ENCODE peak calls at places on chromosomes 13 and 19, in nine cellular contexts. One of them, this sample, is unnamed.

GRCh38 chr13:111913790-111914189 is 153.2 kb upstream of the SOX1 start:
- DNase-seq in endothelial cell of umbilical vein: no peak
- DNase-seq in breast epithelium: no peak
- DNase-seq in spleen: peak; percentile 41
- DNase-seq in HCT116: no peak
- DNase-seq in sigmoid colon: no peak
- DNase-seq in SK-N-SH: no peak
- DNase-seq in suprapubic skin: peak; percentile 24
- DNase-seq in K562: no peak
- DNase-seq in this sample: no peak

GRCh38 chr13:23268441-23268840 is 87.7 kb downstream of the SGCG start:
- DNase-seq in endothelial cell of umbilical vein: no peak
- DNase-seq in breast epithelium: no peak
- DNase-seq in spleen: no peak
- DNase-seq in HCT116: no peak
- DNase-seq in sigmoid colon: no peak
- DNase-seq in SK-N-SH: no peak
- DNase-seq in suprapubic skin: no peak
- DNase-seq in K562: no peak
- DNase-seq in this sample: no peak

GRCh38 chr13:109789262-109789661 is 2.9 kb upstream of the IRS2 start:
- DNase-seq in endothelial cell of umbilical vein: no peak
- DNase-seq in breast epithelium: no peak
- DNase-seq in spleen: no peak
- DNase-seq in HCT116: no peak
- DNase-seq in sigmoid colon: no peak
- DNase-seq in SK-N-SH: peak; percentile 49
- DNase-seq in suprapubic skin: no peak
- DNase-seq in K562: no peak
- DNase-seq in this sample: no peak

GRCh38 chr19:32902448-32902847 is 32.9 kb upstream of the SLC7A9 start:
- DNase-seq in endothelial cell of umbilical vein: no peak
- DNase-seq in breast epithelium: no peak
- DNase-seq in spleen: no peak
- DNase-seq in HCT116: no peak
- DNase-seq in sigmoid colon: no peak
- DNase-seq in SK-N-SH: no peak
- DNase-seq in suprapubic skin: no peak
- DNase-seq in K562: no peak
- DNase-seq in this sample: no peak

GRCh38 chr19:46426506-46427162 is 2.1 kb downstream of the PNMA8C start:
- DNase-seq in endothelial cell of umbilical vein: peak; percentile 36
- DNase-seq in breast epithelium: no peak
- DNase-seq in spleen: peak; percentile 79
- DNase-seq in HCT116: no peak
- DNase-seq in sigmoid colon: peak; percentile 83
- DNase-seq in SK-N-SH: peak; percentile 94
- DNase-seq in suprapubic skin: no peak
- DNase-seq in K562: peak; percentile 77
- DNase-seq in this sample: peak; percentile 51

GRCh38 chr19:29263305-29264080 is 50.5 kb upstream of the UQCRFS1 start:
- DNase-seq in endothelial cell of umbilical vein: no peak
- DNase-seq in breast epithelium: no peak
- DNase-seq in spleen: no peak
- DNase-seq in HCT116: no peak
- DNase-seq in sigmoid colon: no peak
- DNase-seq in SK-N-SH: peak; percentile 65
- DNase-seq in suprapubic skin: no peak
- DNase-seq in K562: peak; percentile 68
- DNase-seq in this sample: no peak

GRCh38 chr13:93244141-93244917 is 17.7 kb downstream of the GPC6 start:
- DNase-seq in endothelial cell of umbilical vein: no peak
- DNase-seq in breast epithelium: no peak
- DNase-seq in spleen: no peak
- DNase-seq in HCT116: no peak
- DNase-seq in sigmoid colon: no peak
- DNase-seq in SK-N-SH: no peak
- DNase-seq in suprapubic skin: peak; percentile 57
- DNase-seq in K562: peak; percentile 30
- DNase-seq in this sample: no peak

GRCh38 chr19:54473071-54473941 is at the start of gene CDC42EP5:
- DNase-seq in endothelial cell of umbilical vein: peak; percentile 90
- DNase-seq in breast epithelium: peak; percentile 72
- DNase-seq in spleen: peak; percentile 73
- DNase-seq in HCT116: no peak
- DNase-seq in sigmoid colon: peak; percentile 91
- DNase-seq in SK-N-SH: peak; percentile 60
- DNase-seq in suprapubic skin: peak; percentile 83
- DNase-seq in K562: peak; percentile 43
- DNase-seq in this sample: peak; percentile 55

GRCh38 chr13:33524086-33524485 is 238.5 kb upstream of the STARD13 start:
- DNase-seq in endothelial cell of umbilical vein: peak; percentile 65
- DNase-seq in breast epithelium: no peak
- DNase-seq in spleen: no peak
- DNase-seq in HCT116: no peak
- DNase-seq in sigmoid colon: no peak
- DNase-seq in SK-N-SH: no peak
- DNase-seq in suprapubic skin: no peak
- DNase-seq in K562: no peak
- DNase-seq in this sample: no peak

GRCh38 chr13:87656311-87656710 is 14.9 kb upstream of the SLITRK5 start:
- DNase-seq in endothelial cell of umbilical vein: no peak
- DNase-seq in breast epithelium: no peak
- DNase-seq in spleen: no peak
- DNase-seq in HCT116: no peak
- DNase-seq in sigmoid colon: no peak
- DNase-seq in SK-N-SH: no peak
- DNase-seq in suprapubic skin: no peak
- DNase-seq in K562: no peak
- DNase-seq in this sample: no peak

GRCh38 chr19:4592445-4592844 is 33.0 kb upstream of the SEMA6B start:
- DNase-seq in endothelial cell of umbilical vein: no peak
- DNase-seq in breast epithelium: no peak
- DNase-seq in spleen: no peak
- DNase-seq in HCT116: no peak
- DNase-seq in sigmoid colon: no peak
- DNase-seq in SK-N-SH: no peak
- DNase-seq in suprapubic skin: no peak
- DNase-seq in K562: no peak
- DNase-seq in this sample: no peak

GRCh38 chr19:46350758-46351159 is 3.9 kb downstream of the PPP5C start:
- DNase-seq in endothelial cell of umbilical vein: peak; percentile 63
- DNase-seq in breast epithelium: no peak
- DNase-seq in spleen: peak; percentile 86
- DNase-seq in HCT116: no peak
- DNase-seq in sigmoid colon: no peak
- DNase-seq in SK-N-SH: no peak
- DNase-seq in suprapubic skin: no peak
- DNase-seq in K562: no peak
- DNase-seq in this sample: no peak

GRCh38 chr19:16285769-16286564 is 38.7 kb upstream of the KLF2 start:
- DNase-seq in endothelial cell of umbilical vein: no peak
- DNase-seq in breast epithelium: peak; percentile 27
- DNase-seq in spleen: no peak
- DNase-seq in HCT116: no peak
- DNase-seq in sigmoid colon: no peak
- DNase-seq in SK-N-SH: no peak
- DNase-seq in suprapubic skin: no peak
- DNase-seq in K562: no peak
- DNase-seq in this sample: no peak

GRCh38 chr13:112175162-112176075 is 108.5 kb downstream of the SOX1 start:
- DNase-seq in endothelial cell of umbilical vein: no peak
- DNase-seq in breast epithelium: no peak
- DNase-seq in spleen: no peak
- DNase-seq in HCT116: no peak
- DNase-seq in sigmoid colon: no peak
- DNase-seq in SK-N-SH: no peak
- DNase-seq in suprapubic skin: no peak
- DNase-seq in K562: no peak
- DNase-seq in this sample: no peak

GRCh38 chr13:87287721-87288120 is 383.4 kb upstream of the SLITRK5 start:
- DNase-seq in endothelial cell of umbilical vein: no peak
- DNase-seq in breast epithelium: no peak
- DNase-seq in spleen: no peak
- DNase-seq in HCT116: no peak
- DNase-seq in sigmoid colon: no peak
- DNase-seq in SK-N-SH: no peak
- DNase-seq in suprapubic skin: no peak
- DNase-seq in K562: no peak
- DNase-seq in this sample: no peak

GRCh38 chr19:12527034-12527836 is 24.0 kb downstream of the ZNF564 start:
- DNase-seq in endothelial cell of umbilical vein: peak; percentile 26
- DNase-seq in breast epithelium: no peak
- DNase-seq in spleen: no peak
- DNase-seq in HCT116: no peak
- DNase-seq in sigmoid colon: no peak
- DNase-seq in SK-N-SH: no peak
- DNase-seq in suprapubic skin: no peak
- DNase-seq in K562: peak; percentile 37
- DNase-seq in this sample: no peak

GRCh38 chr13:44401577-44401976 is 28.0 kb downstream of the SERP2 start:
- DNase-seq in endothelial cell of umbilical vein: no peak
- DNase-seq in breast epithelium: no peak
- DNase-seq in spleen: no peak
- DNase-seq in HCT116: no peak
- DNase-seq in sigmoid colon: peak; percentile 30
- DNase-seq in SK-N-SH: no peak
- DNase-seq in suprapubic skin: no peak
- DNase-seq in K562: no peak
- DNase-seq in this sample: no peak

GRCh38 chr13:44403720-44404063 is 30.1 kb downstream of the SERP2 start:
- DNase-seq in endothelial cell of umbilical vein: no peak
- DNase-seq in breast epithelium: no peak
- DNase-seq in spleen: no peak
- DNase-seq in HCT116: no peak
- DNase-seq in sigmoid colon: peak; percentile 35
- DNase-seq in SK-N-SH: no peak
- DNase-seq in suprapubic skin: no peak
- DNase-seq in K562: no peak
- DNase-seq in this sample: no peak

GRCh38 chr13:44404261-44405139 is 30.9 kb downstream of the SERP2 start:
- DNase-seq in endothelial cell of umbilical vein: no peak
- DNase-seq in breast epithelium: peak; percentile 33
- DNase-seq in spleen: no peak
- DNase-seq in HCT116: no peak
- DNase-seq in sigmoid colon: peak; percentile 29
- DNase-seq in SK-N-SH: peak; percentile 80
- DNase-seq in suprapubic skin: no peak
- DNase-seq in K562: no peak
- DNase-seq in this sample: peak; percentile 33

GRCh38 chr13:44406617-44407016 is 33.0 kb downstream of the SERP2 start:
- DNase-seq in endothelial cell of umbilical vein: peak; percentile 21
- DNase-seq in breast epithelium: no peak
- DNase-seq in spleen: no peak
- DNase-seq in HCT116: no peak
- DNase-seq in sigmoid colon: no peak
- DNase-seq in SK-N-SH: no peak
- DNase-seq in suprapubic skin: no peak
- DNase-seq in K562: no peak
- DNase-seq in this sample: no peak

GRCh38 chr13:44402902-44403719 is 29.5 kb downstream of the SERP2 start:
- DNase-seq in endothelial cell of umbilical vein: no peak
- DNase-seq in breast epithelium: peak; percentile 87
- DNase-seq in spleen: peak; percentile 23
- DNase-seq in HCT116: no peak
- DNase-seq in sigmoid colon: peak; percentile 36
- DNase-seq in SK-N-SH: no peak
- DNase-seq in suprapubic skin: no peak
- DNase-seq in K562: no peak
- DNase-seq in this sample: peak; percentile 91
- H3K4me1 ChIP-seq in endothelial cell of umbilical vein: peaks cover 4% of the 10 kb centered on the region
- H3K4me1 ChIP-seq in breast epithelium: peaks cover 12% of the 10 kb centered on the region
- H3K4me1 ChIP-seq in spleen: peaks cover 4% of the 10 kb centered on the region
- H3K4me1 ChIP-seq in HCT116: peaks cover 14% of the 10 kb centered on the region
- H3K4me1 ChIP-seq in sigmoid colon: no peaks in the 10 kb centered on the region
- H3K4me1 ChIP-seq in SK-N-SH: no peaks in the 10 kb centered on the region
- H3K4me1 ChIP-seq in suprapubic skin: peaks cover 15% of the 10 kb centered on the region
- H3K4me1 ChIP-seq in K562: peaks cover 8% of the 10 kb centered on the region
- H3K4me1 ChIP-seq in this sample: peaks cover 23% of the 10 kb centered on the region

GRCh38 chr13:98965325-98965724 is 12.5 kb downstream of the DOCK9 start:
- DNase-seq in endothelial cell of umbilical vein: no peak
- DNase-seq in breast epithelium: no peak
- DNase-seq in spleen: no peak
- DNase-seq in HCT116: no peak
- DNase-seq in sigmoid colon: no peak
- DNase-seq in SK-N-SH: no peak
- DNase-seq in suprapubic skin: no peak
- DNase-seq in K562: no peak
- DNase-seq in this sample: no peak
- TF ChIP-seq POLR2AphosphoS5 in endothelial cell of umbilical vein: no peak
- TF ChIP-seq POLR2AphosphoS5 in breast epithelium: no peak
- TF ChIP-seq POLR2AphosphoS5 in spleen: no peak
- TF ChIP-seq POLR2AphosphoS5 in HCT116: no peak
- TF ChIP-seq POLR2AphosphoS5 in sigmoid colon: no peak
- TF ChIP-seq POLR2AphosphoS5 in SK-N-SH: no peak
- TF ChIP-seq POLR2AphosphoS5 in suprapubic skin: no peak
- TF ChIP-seq POLR2AphosphoS5 in K562: no peak
- TF ChIP-seq POLR2AphosphoS5 in this sample: no peak

DNA sequence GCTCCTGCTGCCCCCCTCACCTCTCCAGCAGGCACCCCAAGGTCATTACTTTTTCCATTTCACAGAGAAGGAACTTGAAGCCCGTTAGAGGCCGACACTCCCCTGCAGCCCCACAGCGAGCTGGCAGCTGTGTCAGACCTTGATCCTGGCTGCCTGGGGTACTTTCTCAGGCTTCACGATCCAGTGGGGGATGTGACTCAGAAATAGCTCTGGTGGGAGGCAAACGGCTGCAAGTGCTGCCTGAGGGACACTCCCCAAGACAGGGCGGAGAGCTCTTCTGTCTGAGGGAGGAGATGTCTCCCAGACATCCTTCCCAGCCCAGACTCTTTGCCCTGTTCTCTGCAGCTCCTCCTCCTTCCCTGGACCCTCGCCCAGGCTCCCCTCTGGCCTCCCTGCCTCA is 4.8 kb downstream of the TSKS start:
- DNase-seq in endothelial cell of umbilical vein: no peak
- DNase-seq in breast epithelium: no peak
- DNase-seq in spleen: no peak
- DNase-seq in HCT116: no peak
- DNase-seq in sigmoid colon: no peak
- DNase-seq in SK-N-SH: no peak
- DNase-seq in suprapubic skin: no peak
- DNase-seq in K562: peak; percentile 45
- DNase-seq in this sample: no peak
- H3K27ac ChIP-seq in endothelial cell of umbilical vein: no peak overlapping the region
- H3K27ac ChIP-seq in breast epithelium: no peak overlapping the region
- H3K27ac ChIP-seq in spleen: no peak overlapping the region
- H3K27ac ChIP-seq in HCT116: no peak overlapping the region
- H3K27ac ChIP-seq in sigmoid colon: no peak overlapping the region
- H3K27ac ChIP-seq in SK-N-SH: no peak overlapping the region
- H3K27ac ChIP-seq in suprapubic skin: no peak overlapping the region
- H3K27ac ChIP-seq in K562: peak overlapping the region; percentile 21
- H3K27ac ChIP-seq in this sample: no peak overlapping the region

DNA sequence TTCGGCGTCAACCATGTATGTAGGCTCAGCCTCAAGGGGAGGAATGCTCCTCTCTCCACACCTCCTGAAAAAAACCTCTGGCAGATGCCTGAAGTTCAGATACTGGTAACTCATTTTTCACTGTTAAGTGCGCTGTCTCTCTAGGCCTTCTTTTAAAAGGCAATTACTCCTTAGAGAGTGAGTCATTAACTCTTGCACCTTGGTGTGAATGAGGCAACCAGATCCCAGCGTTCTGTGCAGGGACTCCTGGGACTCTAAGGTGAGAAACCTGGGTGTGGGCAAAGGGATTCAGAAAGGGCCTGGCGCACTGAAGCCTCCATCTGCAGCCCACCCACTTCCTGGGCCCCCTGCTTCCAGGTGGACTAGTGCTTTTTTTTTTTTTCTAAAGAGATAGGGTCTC is 71.7 kb downstream of the SIAH3 start:
- DNase-seq in endothelial cell of umbilical vein: no peak
- DNase-seq in breast epithelium: no peak
- DNase-seq in spleen: no peak
- DNase-seq in HCT116: no peak
- DNase-seq in sigmoid colon: no peak
- DNase-seq in SK-N-SH: no peak
- DNase-seq in suprapubic skin: no peak
- DNase-seq in K562: no peak
- DNase-seq in this sample: no peak
- H3K4me1 ChIP-seq in endothelial cell of umbilical vein: no peaks in the 10 kb centered on the region
- H3K4me1 ChIP-seq in breast epithelium: no peaks in the 10 kb centered on the region
- H3K4me1 ChIP-seq in spleen: no peaks in the 10 kb centered on the region
- H3K4me1 ChIP-seq in HCT116: no peaks in the 10 kb centered on the region
- H3K4me1 ChIP-seq in sigmoid colon: peaks cover 8% of the 10 kb centered on the region
- H3K4me1 ChIP-seq in SK-N-SH: peaks cover 14% of the 10 kb centered on the region
- H3K4me1 ChIP-seq in suprapubic skin: peaks cover 6% of the 10 kb centered on the region
- H3K4me1 ChIP-seq in K562: peaks cover 7% of the 10 kb centered on the region
- H3K4me1 ChIP-seq in this sample: no peaks in the 10 kb centered on the region